ENCODE peak calls at places on chromosomes 11 and 22, in seven cellular contexts. T is A549, Z is tibial nerve, G is thoracic aorta, Y is Peyer's patch, R is mammary epithelial cell, W is heart left ventricle. F is an unnamed sample. For H3K4me1, the result is how much of the 10 kb centered on the place peaks cover.

GRCh38 chr11:14687943-14688627 is 44.5 kb downstream of the PDE3B start:
- DNase-seq in T (no peak), Z (no peak), Y (no peak), G (no peak), W (no peak), R (no peak), F (no peak)

GRCh38 chr22:45553333-45554039 is 50.8 kb downstream of the FBLN1 start:
- DNase-seq in T (peak), G (peak), Y (peak), Z (peak), R (peak), W (peak), F (peak)

GRCh38 chr22:37273126-37273845 is 9.0 kb upstream of the CYTH4 start:
- DNase-seq in R (peak), G (no peak), Z (no peak), T (no peak), Y (no peak), W (no peak), F (no peak)

GRCh38 chr22:20299736-20300136 is 20.1 kb downstream of the DGCR6L start:
- DNase-seq in W (no peak), R (peak), Z (no peak), Y (no peak), G (no peak), T (no peak), F (no peak)

GRCh38 chr11:45209904-45210699 is 63.7 kb downstream of the PRDM11 start:
- DNase-seq in T (no peak), G (peak), W (peak), Y (peak), R (no peak), Z (peak), F (peak)

GRCh38 chr22:39178206-39179111 is 26.0 kb upstream of the CBX7 start:
- DNase-seq in T (no peak), R (no peak), G (no peak), Y (no peak), Z (no peak), W (no peak), F (no peak)

GRCh38 chr11:73410627-73411026 is 34.4 kb downstream of the RELT start:
- DNase-seq in G (no peak), Z (no peak), R (no peak), T (no peak), W (no peak), Y (no peak), F (no peak)

GRCh38 chr11:100681064-100681502 is 6.0 kb upstream of the ARHGAP42 start:
- DNase-seq in Y (peak), W (peak), G (no peak), T (no peak), R (peak), Z (peak), F (peak)

GRCh38 chr11:109851780-109852390 is 241.3 kb upstream of the ZC3H12C start:
- DNase-seq in Z (no peak), W (no peak), T (no peak), R (peak), G (no peak), Y (no peak), F (no peak)

GRCh38 chr11:70307176-70307575 is 36.7 kb downstream of the PPFIA1 start:
- DNase-seq in R (no peak), T (no peak), Y (no peak), G (no peak), Z (no peak), W (no peak), F (no peak)

GRCh38 chr22:28560005-28560742 is 119.5 kb downstream of the TTC28 start:
- DNase-seq in Z (no peak), R (peak), W (no peak), T (peak), Y (no peak), G (no peak), F (no peak)

GRCh38 chr11:77250881-77251640 is 50.4 kb downstream of the GDPD4 start:
- DNase-seq in R (peak), T (no peak), Y (no peak), W (no peak), G (no peak), Z (no peak), F (no peak)

GRCh38 chr11:61152816-61153592 is 8.2 kb downstream of the VPS37C start:
- DNase-seq in W (no peak), R (peak), G (no peak), Z (no peak), Y (no peak), T (no peak), F (no peak)

GRCh38 chr22:40019681-40020080 is 24.9 kb downstream of the FAM83F start:
- DNase-seq in Y (no peak), W (no peak), R (no peak), T (no peak), G (no peak), Z (no peak), F (no peak)

GRCh38 chr11:103842795-103843194 is 193.6 kb upstream of the DDI1 start:
- DNase-seq in Z (peak), Y (no peak), G (no peak), W (no peak), R (no peak), T (no peak), F (no peak)

GRCh38 chr11:67439321-67440228 is 2.1 kb upstream of the PTPRCAP start:
- DNase-seq in Z (peak), Y (peak), W (no peak), G (no peak), R (no peak), T (peak), F (peak)

GRCh38 chr22:32628626-32629587 is 154.3 kb downstream of the FBXO7 start:
- DNase-seq in R (no peak), Z (no peak), Y (no peak), W (no peak), G (no peak), T (no peak), F (no peak)

GRCh38 chr22:45120440-45120839 is 43.3 kb upstream of the NUP50 start:
- DNase-seq in T (no peak), G (no peak), Z (no peak), W (no peak), Y (no peak), R (no peak), F (no peak)

DNA sequence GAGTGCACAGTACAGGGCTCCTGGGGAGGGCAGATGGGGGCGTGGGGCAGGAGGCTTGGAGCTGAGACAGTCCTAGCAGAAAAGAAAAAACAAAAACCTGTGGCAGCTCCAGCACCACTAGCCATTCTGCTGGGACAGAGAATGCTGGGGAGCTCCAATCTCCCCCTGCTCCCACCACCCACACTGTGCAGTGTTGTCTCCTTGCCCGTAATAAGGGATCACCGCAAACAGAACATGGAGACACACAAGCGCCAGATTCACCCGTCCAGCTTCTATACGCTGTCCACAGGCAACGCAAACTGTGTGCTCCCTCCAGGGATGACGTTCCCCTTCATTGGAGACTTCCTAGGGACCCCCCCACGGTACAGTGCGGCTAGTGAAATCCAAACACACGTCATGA is 31.4 kb downstream of the OPCML start:
- DNase-seq in Y (no peak), G (no peak), W (no peak), R (no peak), T (no peak), Z (no peak), F (no peak)
- H3K4me1 ChIP-seq in Y (under half), G (under half), W (under half), R (under half), T (under half), Z (under half), F (under half)

GRCh38 chr11:24617856-24618255 is 121.0 kb downstream of the LUZP2 start:
- DNase-seq in Y (no peak), W (no peak), R (no peak), G (no peak), T (no peak), Z (no peak), F (no peak)
- TF ChIP-seq CTCF in Y (no peak), W (no peak), R (no peak), G (no peak), T (no peak), Z (no peak), F (no peak)

GRCh38 chr11:122723106-122723505 is 67.6 kb downstream of the UBASH3B start:
- DNase-seq in W (no peak), Z (no peak), T (no peak), G (no peak), R (no peak), Y (no peak), F (no peak)
- H3K4me1 ChIP-seq in W (under half), Z (under half), T (half or more), G (under half), R (under half), Y (under half), F (under half)

GRCh38 chr11:126163074-126163700 is 48.3 kb downstream of the RPUSD4 start:
- DNase-seq in W (no peak), Z (no peak), Y (no peak), G (peak), T (no peak), R (peak), F (no peak)
- TF ChIP-seq CTCF in W (no peak), Z (no peak), Y (no peak), G (peak), T (no peak), R (no peak), F (no peak)

GRCh38 chr11:2379471-2380174 is 2.5 kb downstream of the CD81 start:
- DNase-seq in Z (no peak), G (no peak), R (no peak), Y (peak), W (peak), T (no peak), F (no peak)
- H3K4me1 ChIP-seq in Z (half or more), G (under half), R (half or more), Y (half or more), W (half or more), T (half or more), F (half or more)

GRCh38 chr22:41197808-41198585 is 7.1 kb upstream of the L3MBTL2 start:
- DNase-seq in R (no peak), Y (peak), W (peak), T (peak), G (no peak), Z (no peak), F (peak)
- TF ChIP-seq CTCF in R (no peak), Y (no peak), W (peak), T (no peak), G (no peak), Z (no peak), F (no peak)

GRCh38 chr11:12221136-12221535 is 110.7 kb downstream of the MICAL2 start:
- DNase-seq in G (no peak), R (no peak), T (no peak), Z (no peak), W (no peak), Y (no peak), F (no peak)
- H3K4me1 ChIP-seq in G (under half), R (under half), T (under half), Z (under half), W (half or more), Y (under half), F (under half)

F was measured in mucosa of descending colon.